ENCODE peak calls at places on chromosomes 1 and 21, in four cellular contexts. R is Calu3; I is midbrain; X is stimulated activated naive CD4-positive, alpha-beta T cell. C is an unnamed sample.

GRCh38 chr1:171588230-171588629 is 33.8 kb upstream of the MYOCOS start:
- DNase-seq in R (no peak), X (no peak), I (no peak), C (no peak)

GRCh38 chr1:81477704-81478103 is 323.0 kb upstream of the ADGRL2 start:
- DNase-seq in X (no peak), R (no peak), I (no peak), C (no peak)

GRCh38 chr1:36446261-36446660 is 4.0 kb downstream of the OSCP1 start:
- DNase-seq in R (no peak), I (no peak), X (no peak), C (no peak)

GRCh38 chr1:27599605-27600499 is 4.1 kb downstream of the AHDC1 start:
- DNase-seq in I (no peak), R (peak), X (no peak), C (no peak)

GRCh38 chr1:92210701-92211100 is 7.0 kb upstream of the C1orf146 start:
- DNase-seq in X (no peak), I (no peak), R (no peak), C (no peak)

GRCh38 chr1:113904674-113905434 is at the start of the genes AP4B1 and DCLRE1B:
- DNase-seq in I (peak), R (peak), X (peak), C (peak)

GRCh38 chr1:203379831-203380230 is 28.9 kb upstream of the FMOD start:
- DNase-seq in X (no peak), R (no peak), I (no peak), C (no peak)

GRCh38 chr1:29811247-29811646 is 574.9 kb downstream of the PTPRU start:
- DNase-seq in I (no peak), X (no peak), R (no peak), C (no peak)

GRCh38 chr1:22831729-22832413 is 121.2 kb downstream of the EPHB2 start:
- DNase-seq in R (peak), X (no peak), I (no peak), C (no peak)

GRCh38 chr1:202697038-202697437 is 13.2 kb downstream of the SYT2 start:
- DNase-seq in X (no peak), I (no peak), R (peak), C (no peak)

GRCh38 chr1:156114919-156115513 is 505 bp downstream of the LMNA start:
- DNase-seq in I (no peak), R (no peak), X (peak), C (no peak)

GRCh38 chr1:163205513-163205912 is 2.8 kb upstream of the RGS5 start:
- DNase-seq in R (no peak), I (no peak), X (no peak), C (no peak)

GRCh38 chr1:30612666-30613065 is 110.7 kb downstream of the MATN1 start:
- DNase-seq in X (no peak), R (no peak), I (no peak), C (no peak)

GRCh38 chr1:159090566-159091546 is 14.3 kb upstream of the AIM2 start:
- DNase-seq in I (no peak), X (no peak), R (no peak), C (no peak)

GRCh38 chr1:81489372-81489934 is 311.3 kb upstream of the ADGRL2 start:
- DNase-seq in I (no peak), R (no peak), X (no peak), C (no peak)

GRCh38 chr1:8047112-8047511 is 21.0 kb upstream of the ERRFI1 start:
- DNase-seq in X (no peak), R (no peak), I (no peak), C (no peak)

GRCh38 chr21:42156690-42157605 is 62.0 kb upstream of the ABCG1 start:
- DNase-seq in I (peak), X (no peak), R (no peak), C (peak)

GRCh38 chr1:175981128-175981527 is 226.0 kb downstream of the COP1 start:
- DNase-seq in R (no peak), X (no peak), I (no peak), C (no peak)

GRCh38 chr1:82848043-82848442 is 1047.3 kb downstream of the ADGRL2 start:
- DNase-seq in X (no peak), R (no peak), I (no peak), C (no peak)

GRCh38 chr1:177032434-177032833 is 132.1 kb downstream of the ASTN1 start:
- DNase-seq in I (no peak), R (no peak), X (no peak), C (no peak)

GRCh38 chr1:47791879-47792608 is 205.1 kb downstream of the TRABD2B start:
- DNase-seq in R (no peak), I (no peak), X (no peak), C (no peak)